ENCODE peak calls at places on chromosomes 7 and 10, in five cellular contexts. T is GM03348, X is nucleus accumbens, C is HS-27A, N is fibroblast of mammary gland. H is an unnamed sample.

GRCh38 chr7:157745721-157746709 is 409.2 kb downstream of the DNAJB6 start:
- DNase-seq in X (no peak), T (no peak), C (no peak), N (no peak), H (no peak)

GRCh38 chr7:54811925-54812264 is 52.9 kb upstream of the SEC61G start:
- DNase-seq in T (no peak), C (no peak), X (no peak), N (peak), H (no peak)

GRCh38 chr7:50463035-50463434 is 12.9 kb upstream of the FIGNL1 start:
- DNase-seq in C (no peak), T (no peak), N (no peak), X (no peak), H (no peak)

GRCh38 chr10:113041841-113042745 is 92.0 kb downstream of the TCF7L2 start:
- DNase-seq in C (no peak), N (peak), X (no peak), T (no peak), H (no peak)

GRCh38 chr10:85032981-85033380 is 704.6 kb downstream of the CCSER2 start:
- DNase-seq in X (no peak), N (no peak), T (no peak), C (no peak), H (no peak)

GRCh38 chr7:17560966-17561365 is 262.5 kb downstream of the AHR start:
- DNase-seq in C (no peak), X (no peak), T (no peak), N (no peak), H (no peak)

GRCh38 chr10:33334839-33335549 is 527 bp upstream of the NRP1 start:
- DNase-seq in N (peak), T (peak), X (peak), C (no peak), H (peak)

GRCh38 chr7:91287685-91288084 is 23.5 kb downstream of the FZD1 start:
- DNase-seq in X (no peak), C (no peak), T (peak), N (no peak), H (peak)

GRCh38 chr7:8913687-8914086 is 480.3 kb downstream of the NXPH1 start:
- DNase-seq in X (no peak), N (no peak), C (no peak), T (no peak), H (no peak)